ENCODE peak calls at places on chromosomes 16 and 17, in six cellular contexts. B is stimulated activated CD8-positive, alpha-beta memory T cell treated with anti-CD3 and anti-CD28 coated beads, Interleukin-2, amount 100 ng/mL, for 48 hours; O is cardiac muscle cell; S is EL; M is retinal pigment epithelial cell; P is CD8-positive, alpha-beta memory T cell. T is an unnamed sample.

GRCh38 chr16:66656547-66656946 is 40.0 kb downstream of the CMTM4 start:
- DNase-seq in M (no peak), B (no peak), P (no peak), S (no peak), O (no peak), T (no peak)

GRCh38 chr17:67718325-67718941 is 697 bp downstream of the NOL11 start:
- DNase-seq in B (peak; percentile 12), M (no peak), O (peak; percentile 26), P (no peak), S (peak; percentile 63), T (no peak)

GRCh38 chr16:1309888-1310831 is 724 bp downstream of the UBE2I start:
- DNase-seq in O (peak; percentile 52), S (peak; percentile 54), B (peak; percentile 45), P (peak; percentile 64), M (no peak), T (peak; percentile 49)

GRCh38 chr17:7894866-7895265 is 6.3 kb downstream of the CHD3 start:
- DNase-seq in P (no peak), S (no peak), B (no peak), M (no peak), O (no peak), T (no peak)

GRCh38 chr16:11163761-11164261 is 92.2 kb downstream of the SOCS1 start:
- DNase-seq in P (no peak), O (no peak), B (no peak), M (no peak), S (no peak), T (no peak)

GRCh38 chr16:71883193-71883848 is 661 bp downstream of the ZNF821 start:
- DNase-seq in O (peak; percentile 11), P (peak; percentile 58), S (peak; percentile 14), B (peak; percentile 44), M (no peak), T (peak; percentile 44)

GRCh38 chr17:15431201-15431600 is 36.2 kb downstream of the CDRT4 start:
- DNase-seq in S (no peak), P (no peak), O (no peak), M (peak; percentile 100), B (no peak), T (no peak)

GRCh38 chr17:75998327-75998795 is 2.3 kb upstream of the CDK3 start:
- DNase-seq in O (no peak), P (no peak), B (no peak), M (no peak), S (peak; percentile 50), T (no peak)

GRCh38 chr17:82457071-82457789 is 1.3 kb upstream of the NARF start:
- DNase-seq in B (no peak), O (peak; percentile 60), P (no peak), S (no peak), M (no peak), T (no peak)

GRCh38 chr17:27471321-27472269 is 15.3 kb downstream of the KSR1 start:
- DNase-seq in M (no peak), P (no peak), O (no peak), B (peak; percentile 81), S (peak; percentile 33), T (peak; percentile 61)

GRCh38 chr17:19513897-19514488 is 19.7 kb upstream of the SLC47A1 start:
- DNase-seq in M (no peak), B (peak; percentile 46), O (peak; percentile 75), S (peak; percentile 72), P (peak; percentile 62), T (peak; percentile 11)

GRCh38 chr17:64683791-64684190 is 21.7 kb upstream of the SMURF2 start:
- DNase-seq in O (no peak), B (no peak), M (no peak), S (peak; percentile 76), P (no peak), T (no peak)

GRCh38 chr17:11461993-11462548 is 136.2 kb upstream of the DNAH9 start:
- DNase-seq in S (no peak), B (no peak), M (no peak), P (no peak), O (no peak), T (no peak)